ENCODE peak calls at places on chromosomes 2 and 18, in eight cellular contexts. I, O, R, U, V, N, Y and B are unnamed samples.

GRCh38 chr2:152441961-152442360 is 107.0 kb downstream of the FMNL2 start:
- DNase-seq in I (no peak), O (no peak), R (no peak), U (no peak), V (no peak), N (no peak), Y (no peak), B (no peak)

GRCh38 chr2:108634591-108635160 is 84.6 kb upstream of the RANBP2 start:
- DNase-seq in I (no peak), O (no peak), R (no peak), U (no peak), V (no peak), N (no peak), Y (no peak), B (no peak)

GRCh38 chr2:218963597-218963996 is 4.1 kb downstream of the CDK5R2 start:
- DNase-seq in I (no peak), O (no peak), R (no peak), U (no peak), V (no peak), N (no peak), Y (no peak), B (no peak)

GRCh38 chr2:175744000-175744399 is 258.1 kb downstream of the LNPK start:
- DNase-seq in I (no peak), O (no peak), R (no peak), U (no peak), V (no peak), N (no peak), Y (no peak), B (peak; percentile 15)

GRCh38 chr2:159661286-159661685 is 44.9 kb upstream of the BAZ2B start:
- DNase-seq in I (no peak), O (peak; percentile 10), R (no peak), U (no peak), V (no peak), N (no peak), Y (peak; percentile 16), B (no peak)

GRCh38 chr2:166067204-166067603 is 60.6 kb downstream of the SCN1A start:
- DNase-seq in I (no peak), O (no peak), R (no peak), U (no peak), V (no peak), N (no peak), Y (no peak), B (no peak)

GRCh38 chr2:170505631-170506270 is 209.4 kb upstream of the SP5 start:
- DNase-seq in I (no peak), O (peak; percentile 7), R (no peak), U (peak; percentile 53), V (no peak), N (peak; percentile 69), Y (no peak), B (no peak)

GRCh38 chr2:108367776-108368175 is 10.0 kb upstream of the SULT1C4 start:
- DNase-seq in I (no peak), O (peak; percentile 11), R (no peak), U (no peak), V (no peak), N (no peak), Y (no peak), B (no peak)

GRCh38 chr18:50422286-50422898 is 47.5 kb downstream of the SKA1 start:
- DNase-seq in I (no peak), O (no peak), R (no peak), U (no peak), V (no peak), N (no peak), Y (no peak), B (no peak)

GRCh38 chr2:198966269-198966668 is 491.5 kb downstream of the SATB2 start:
- DNase-seq in I (no peak), O (no peak), R (no peak), U (no peak), V (no peak), N (no peak), Y (no peak), B (no peak)

GRCh38 chr2:224369028-224369632 is 32.8 kb downstream of the FAM124B start:
- DNase-seq in I (no peak), O (peak; percentile 81), R (no peak), U (no peak), V (peak; percentile 38), N (no peak), Y (peak; percentile 50), B (no peak)

GRCh38 chr2:15160602-15161001 is 400.5 kb downstream of the NBAS start:
- DNase-seq in I (no peak), O (no peak), R (peak; percentile 27), U (no peak), V (no peak), N (no peak), Y (no peak), B (no peak)

GRCh38 chr2:176638167-176639015 is 369.1 kb downstream of the MTX2 start:
- DNase-seq in I (no peak), O (peak; percentile 83), R (peak; percentile 6), U (peak; percentile 67), V (peak; percentile 64), N (peak; percentile 47), Y (peak; percentile 70), B (no peak)

GRCh38 chr2:178479275-178479616 is 846 bp upstream of the FKBP7 start:
- DNase-seq in I (no peak), O (no peak), R (no peak), U (no peak), V (no peak), N (no peak), Y (no peak), B (no peak)

GRCh38 chr2:75142081-75142480 is 57.2 kb downstream of the TACR1 start:
- DNase-seq in I (peak; percentile 64), O (peak; percentile 55), R (no peak), U (no peak), V (no peak), N (no peak), Y (peak; percentile 86), B (no peak)

GRCh38 chr18:36376361-36376760 is 78.8 kb downstream of the FHOD3 start:
- DNase-seq in I (no peak), O (peak; percentile 41), R (no peak), U (no peak), V (no peak), N (no peak), Y (peak; percentile 63), B (no peak)

GRCh38 chr2:72173640-72174321 is 26.1 kb upstream of the CYP26B1 start:
- DNase-seq in I (no peak), O (no peak), R (no peak), U (no peak), V (no peak), N (no peak), Y (peak; percentile 16), B (no peak)

GRCh38 chr2:26752636-26753035 is 11.4 kb upstream of the SLC35F6 start:
- DNase-seq in I (no peak), O (no peak), R (no peak), U (no peak), V (no peak), N (no peak), Y (peak; percentile 30), B (no peak)